ENCODE peak calls at places on chromosomes 4 and X, in five cellular contexts. K is left ventricle myocardium superior, U is foreskin fibroblast, E is kidney tubule cell, T is LHCN-M2. G is an unnamed sample.

GRCh38 chr4:105683038-105683437 is 25.5 kb downstream of the INTS12 start:
- DNase-seq in K (no peak), U (no peak), E (no peak), T (no peak), G (no peak)

GRCh38 chrX:140360284-140360683 is 144.6 kb downstream of the SOX3 start:
- DNase-seq in K (no peak), U (no peak), E (peak; percentile 37), T (no peak), G (no peak)

GRCh38 chrX:24561121-24561520 is 86.0 kb downstream of the PCYT1B start:
- DNase-seq in K (no peak), U (peak; percentile 4), E (peak; percentile 6), T (no peak), G (peak; percentile 19)

GRCh38 chr4:138562544-138562961 is 320.4 kb upstream of the SLC7A11 start:
- DNase-seq in K (no peak), U (no peak), E (peak; percentile 39), T (peak; percentile 45), G (no peak)

GRCh38 chrX:32126997-32127396 is 1055.2 kb upstream of the FTHL17 start:
- DNase-seq in K (no peak), U (no peak), E (no peak), T (no peak), G (peak; percentile 36)

GRCh38 chr4:72899621-72900020 is 169.9 kb downstream of the COX18 start:
- DNase-seq in K (no peak), U (no peak), E (no peak), T (no peak), G (no peak)

GRCh38 chr4:55348436-55348835 is 2.4 kb downstream of the SRD5A3 start:
- DNase-seq in K (no peak), U (peak; percentile 61), E (no peak), T (no peak), G (no peak)

GRCh38 chr4:176467011-176467410 is 147.2 kb downstream of the SPCS3 start:
- DNase-seq in K (no peak), U (peak; percentile 33), E (no peak), T (peak; percentile 43), G (no peak)

GRCh38 chr4:138410266-138410665 is 168.1 kb upstream of the SLC7A11 start:
- DNase-seq in K (peak; percentile 65), U (no peak), E (no peak), T (no peak), G (no peak)

GRCh38 chr4:137705171-137705783 is 173.0 kb upstream of the PCDH18 start:
- DNase-seq in K (no peak), U (peak; percentile 94), E (peak; percentile 8), T (peak; percentile 53), G (peak; percentile 55)

GRCh38 chr4:30770049-30770549 is 49.9 kb downstream of the PCDH7 start:
- DNase-seq in K (no peak), U (peak; percentile 45), E (peak; percentile 23), T (peak; percentile 81), G (no peak)

GRCh38 chr4:122783301-122784215 is 43.1 kb upstream of the FGF2 start:
- DNase-seq in K (peak; percentile 77), U (peak; percentile 95), E (peak; percentile 99), T (peak; percentile 95), G (peak; percentile 94)

GRCh38 chr4:140069068-140069467 is 84.9 kb downstream of the MAML3 start:
- DNase-seq in K (peak; percentile 43), U (peak; percentile 87), E (no peak), T (no peak), G (peak; percentile 75)

GRCh38 chr4:137238456-137238855 is 293.8 kb downstream of the PCDH18 start:
- DNase-seq in K (no peak), U (no peak), E (no peak), T (no peak), G (no peak)

GRCh38 chr4:165326831-165327210 is 648 bp upstream of the MSMO1 start:
- DNase-seq in K (peak; percentile 29), U (peak; percentile 53), E (peak; percentile 52), T (peak; percentile 50), G (peak; percentile 36)

GRCh38 chrX:107485019-107485418 is 35.6 kb downstream of the FRMPD3 start:
- DNase-seq in K (no peak), U (no peak), E (no peak), T (no peak), G (peak; percentile 1)

GRCh38 chr4:11624370-11624769 is 195.7 kb upstream of the HS3ST1 start:
- DNase-seq in K (no peak), U (no peak), E (peak; percentile 95), T (no peak), G (no peak)

GRCh38 chr4:56757821-56758400 is 63.6 kb downstream of the SPINK2 start:
- DNase-seq in K (no peak), U (peak; percentile 95), E (peak; percentile 95), T (peak; percentile 97), G (peak; percentile 85)

GRCh38 chr4:180455226-180455625 is 1788.0 kb upstream of the TENM3 start:
- DNase-seq in K (no peak), U (no peak), E (no peak), T (no peak), G (no peak)

G was measured in cardiac muscle cell.